ENCODE peak calls at places on chromosomes 4 and X, in five cellular contexts. One of them, this sample, is unnamed.

GRCh38 chrX:68462197-68462596 is 28.9 kb upstream of the OPHN1 start:
- DNase-seq in SK-N-SH: no peak
- DNase-seq in HepG2: no peak
- DNase-seq in GM12891: no peak
- DNase-seq in K562: no peak
- DNase-seq in this sample: no peak

GRCh38 chr4:88104902-88105610 is 53.4 kb downstream of the ABCG2 start:
- DNase-seq in SK-N-SH: peak
- DNase-seq in HepG2: no peak
- DNase-seq in K562: no peak
- DNase-seq in GM12891: no peak
- DNase-seq in this sample: no peak

GRCh38 chrX:150942958-150943594 is 40.1 kb upstream of the HMGB3 start:
- DNase-seq in HepG2: no peak
- DNase-seq in SK-N-SH: no peak
- DNase-seq in K562: peak
- DNase-seq in GM12891: no peak
- DNase-seq in this sample: no peak

GRCh38 chrX:123860983-123861382 is 1.1 kb downstream of the XIAP start:
- DNase-seq in GM12891: no peak
- DNase-seq in K562: no peak
- DNase-seq in SK-N-SH: no peak
- DNase-seq in HepG2: no peak
- DNase-seq in this sample: no peak

GRCh38 chr4:43835869-43836268 is 612.7 kb downstream of the KCTD8 start:
- DNase-seq in SK-N-SH: no peak
- DNase-seq in HepG2: no peak
- DNase-seq in K562: no peak
- DNase-seq in GM12891: no peak
- DNase-seq in this sample: no peak

GRCh38 chrX:34915463-34916225 is 27.0 kb upstream of the FAM47B start:
- DNase-seq in SK-N-SH: no peak
- DNase-seq in GM12891: no peak
- DNase-seq in K562: no peak
- DNase-seq in HepG2: no peak
- DNase-seq in this sample: no peak

GRCh38 chr4:17166954-17167353 is 268.5 kb upstream of the LDB2 start:
- DNase-seq in SK-N-SH: no peak
- DNase-seq in HepG2: no peak
- DNase-seq in K562: no peak
- DNase-seq in GM12891: no peak
- DNase-seq in this sample: no peak

GRCh38 chrX:14362731-14363130 is 166.6 kb upstream of the GLRA2 start:
- DNase-seq in K562: no peak
- DNase-seq in SK-N-SH: no peak
- DNase-seq in HepG2: no peak
- DNase-seq in GM12891: no peak
- DNase-seq in this sample: no peak

GRCh38 chr4:155208258-155209054 is at the start of gene NPY2R:
- DNase-seq in K562: no peak
- DNase-seq in SK-N-SH: peak
- DNase-seq in HepG2: no peak
- DNase-seq in GM12891: no peak
- DNase-seq in this sample: no peak

GRCh38 chr4:140661550-140661949 is 92.8 kb upstream of the UCP1 start:
- DNase-seq in SK-N-SH: no peak
- DNase-seq in GM12891: no peak
- DNase-seq in HepG2: peak
- DNase-seq in K562: no peak
- DNase-seq in this sample: no peak

GRCh38 chr4:99447079-99447478 is 11.9 kb upstream of the ADH7 start:
- DNase-seq in SK-N-SH: no peak
- DNase-seq in GM12891: no peak
- DNase-seq in HepG2: no peak
- DNase-seq in K562: peak
- DNase-seq in this sample: no peak

GRCh38 chrX:154358011-154358410 is 16.4 kb downstream of the FLNA start:
- DNase-seq in GM12891: no peak
- DNase-seq in SK-N-SH: no peak
- DNase-seq in HepG2: no peak
- DNase-seq in K562: no peak
- DNase-seq in this sample: no peak

GRCh38 chrX:53683556-53684414 is 2.7 kb downstream of the HUWE1 start:
- DNase-seq in SK-N-SH: peak
- DNase-seq in HepG2: peak
- DNase-seq in K562: peak
- DNase-seq in GM12891: peak
- DNase-seq in this sample: peak

GRCh38 chrX:76454456-76454927 is 27.0 kb downstream of the MAGEE1 start:
- DNase-seq in HepG2: peak
- DNase-seq in GM12891: no peak
- DNase-seq in K562: peak
- DNase-seq in SK-N-SH: peak
- DNase-seq in this sample: no peak

GRCh38 chr4:139311909-139312308 is 9.6 kb upstream of the NDUFC1 start:
- DNase-seq in GM12891: no peak
- DNase-seq in HepG2: no peak
- DNase-seq in SK-N-SH: no peak
- DNase-seq in K562: no peak
- DNase-seq in this sample: no peak

GRCh38 chr4:41257257-41257900 is 651 bp downstream of the UCHL1 start:
- DNase-seq in SK-N-SH: peak
- DNase-seq in K562: no peak
- DNase-seq in HepG2: no peak
- DNase-seq in GM12891: peak
- DNase-seq in this sample: peak

GRCh38 chr4:60209588-60209987 is 990.5 kb upstream of the ADGRL3 start:
- DNase-seq in GM12891: no peak
- DNase-seq in SK-N-SH: no peak
- DNase-seq in HepG2: peak
- DNase-seq in K562: no peak
- DNase-seq in this sample: no peak

GRCh38 chrX:148741441-148741840 is 241.0 kb downstream of the AFF2 start:
- DNase-seq in HepG2: no peak
- DNase-seq in K562: no peak
- DNase-seq in SK-N-SH: no peak
- DNase-seq in GM12891: no peak
- DNase-seq in this sample: no peak

GRCh38 chrX:40476958-40477357 is 103.8 kb upstream of the ATP6AP2 start:
- DNase-seq in K562: no peak
- DNase-seq in GM12891: no peak
- DNase-seq in SK-N-SH: no peak
- DNase-seq in HepG2: no peak
- DNase-seq in this sample: no peak

GRCh38 chr4:78020677-78021076 is 36.4 kb upstream of the FRAS1 start:
- DNase-seq in K562: no peak
- DNase-seq in HepG2: peak
- DNase-seq in SK-N-SH: no peak
- DNase-seq in GM12891: no peak
- DNase-seq in this sample: no peak

DNA sequence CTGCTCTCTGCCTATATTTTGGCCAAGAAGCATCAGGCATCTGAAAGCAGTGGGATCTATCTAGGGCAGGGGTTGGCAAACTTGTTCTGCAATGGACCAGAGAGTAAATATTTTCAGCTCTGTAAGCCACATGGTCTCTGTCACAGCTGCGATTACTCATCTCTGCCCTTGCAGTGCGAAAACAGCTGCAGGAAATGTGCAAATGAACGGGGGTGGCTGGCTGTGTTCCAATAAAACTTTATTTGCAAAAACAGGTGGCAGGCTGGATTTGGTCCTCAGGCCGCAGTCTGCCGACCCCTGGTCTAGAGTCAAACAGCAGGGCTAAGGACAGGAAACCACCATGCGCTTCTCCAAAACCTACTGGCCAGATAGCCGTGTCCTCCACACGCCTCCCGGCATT is 48.6 kb downstream of the ACOX3 start:
- DNase-seq in HepG2: no peak
- DNase-seq in GM12891: peak
- DNase-seq in K562: no peak
- DNase-seq in SK-N-SH: no peak
- DNase-seq in this sample: peak
- TF ChIP-seq POLR2AphosphoS5 in HepG2: no peak
- TF ChIP-seq POLR2AphosphoS5 in GM12891: peak
- TF ChIP-seq POLR2AphosphoS5 in K562: no peak
- TF ChIP-seq POLR2AphosphoS5 in SK-N-SH: no peak
- TF ChIP-seq POLR2AphosphoS5 in this sample: peak

GRCh38 chr4:110613710-110614109 is 9.2 kb downstream of the PITX2 start:
- DNase-seq in GM12891: no peak
- DNase-seq in K562: no peak
- DNase-seq in HepG2: no peak
- DNase-seq in SK-N-SH: no peak
- DNase-seq in this sample: no peak
- TF ChIP-seq TAF1 in GM12891: no peak
- TF ChIP-seq TAF1 in K562: no peak
- TF ChIP-seq TAF1 in HepG2: no peak
- TF ChIP-seq TAF1 in SK-N-SH: no peak
- TF ChIP-seq TAF1 in this sample: no peak

GRCh38 chr4:165842684-165843083 is 30.4 kb upstream of the TLL1 start:
- DNase-seq in GM12891: no peak
- DNase-seq in HepG2: no peak
- DNase-seq in SK-N-SH: no peak
- DNase-seq in K562: no peak
- DNase-seq in this sample: no peak
- TF ChIP-seq POLR2AphosphoS5 in GM12891: no peak
- TF ChIP-seq POLR2AphosphoS5 in HepG2: no peak
- TF ChIP-seq POLR2AphosphoS5 in SK-N-SH: no peak
- TF ChIP-seq POLR2AphosphoS5 in K562: no peak
- TF ChIP-seq POLR2AphosphoS5 in this sample: no peak

GRCh38 chr4:153747406-153747805 is 12.4 kb downstream of the RNF175 start:
- DNase-seq in SK-N-SH: no peak
- DNase-seq in GM12891: no peak
- DNase-seq in K562: no peak
- DNase-seq in HepG2: no peak
- DNase-seq in this sample: no peak

GRCh38 chr4:153748378-153748777 is 11.4 kb downstream of the RNF175 start:
- DNase-seq in SK-N-SH: peak
- DNase-seq in K562: no peak
- DNase-seq in GM12891: no peak
- DNase-seq in HepG2: no peak
- DNase-seq in this sample: no peak

GRCh38 chr4:153755186-153755585 is 4.6 kb downstream of the RNF175 start:
- DNase-seq in SK-N-SH: no peak
- DNase-seq in K562: no peak
- DNase-seq in GM12891: no peak
- DNase-seq in HepG2: no peak
- DNase-seq in this sample: no peak

GRCh38 chr4:153750197-153750817 is 9.5 kb downstream of the RNF175 start:
- DNase-seq in HepG2: peak
- DNase-seq in K562: peak
- DNase-seq in GM12891: peak
- DNase-seq in SK-N-SH: peak
- DNase-seq in this sample: no peak
- TF ChIP-seq TAF1 in HepG2: no peak
- TF ChIP-seq TAF1 in K562: no peak
- TF ChIP-seq TAF1 in GM12891: no peak
- TF ChIP-seq TAF1 in SK-N-SH: no peak
- TF ChIP-seq TAF1 in this sample: no peak

GRCh38 chr4:184358521-184359232 is 115.7 kb downstream of the IRF2 start:
- DNase-seq in GM12891: no peak
- DNase-seq in HepG2: no peak
- DNase-seq in K562: no peak
- DNase-seq in SK-N-SH: no peak
- DNase-seq in this sample: no peak
- TF ChIP-seq POLR2AphosphoS5 in GM12891: no peak
- TF ChIP-seq POLR2AphosphoS5 in HepG2: no peak
- TF ChIP-seq POLR2AphosphoS5 in K562: no peak
- TF ChIP-seq POLR2AphosphoS5 in SK-N-SH: no peak
- TF ChIP-seq POLR2AphosphoS5 in this sample: no peak

GRCh38 chr4:165813606-165814005 is 59.4 kb upstream of the TLL1 start:
- DNase-seq in HepG2: no peak
- DNase-seq in K562: no peak
- DNase-seq in GM12891: no peak
- DNase-seq in SK-N-SH: no peak
- DNase-seq in this sample: no peak
- TF ChIP-seq TAF1 in HepG2: no peak
- TF ChIP-seq TAF1 in K562: no peak
- TF ChIP-seq TAF1 in GM12891: no peak
- TF ChIP-seq TAF1 in SK-N-SH: no peak
- TF ChIP-seq TAF1 in this sample: no peak

GRCh38 chr4:38857354-38858096 is 908 bp upstream of the TLR6 start:
- DNase-seq in GM12891: no peak
- DNase-seq in K562: peak
- DNase-seq in HepG2: no peak
- DNase-seq in SK-N-SH: no peak
- DNase-seq in this sample: no peak
- TF ChIP-seq POLR2AphosphoS5 in GM12891: no peak
- TF ChIP-seq POLR2AphosphoS5 in K562: no peak
- TF ChIP-seq POLR2AphosphoS5 in HepG2: no peak
- TF ChIP-seq POLR2AphosphoS5 in SK-N-SH: peak
- TF ChIP-seq POLR2AphosphoS5 in this sample: no peak

GRCh38 chr4:5222047-5222446 is 170.8 kb downstream of the STK32B start:
- DNase-seq in SK-N-SH: no peak
- DNase-seq in HepG2: no peak
- DNase-seq in GM12891: no peak
- DNase-seq in K562: no peak
- DNase-seq in this sample: no peak
- TF ChIP-seq TAF1 in SK-N-SH: no peak
- TF ChIP-seq TAF1 in HepG2: no peak
- TF ChIP-seq TAF1 in GM12891: no peak
- TF ChIP-seq TAF1 in K562: no peak
- TF ChIP-seq TAF1 in this sample: no peak

GRCh38 chr4:159048166-159048886 is 54.6 kb upstream of the RAPGEF2 start:
- DNase-seq in HepG2: peak
- DNase-seq in SK-N-SH: peak
- DNase-seq in K562: peak
- DNase-seq in GM12891: no peak
- DNase-seq in this sample: no peak
- TF ChIP-seq POLR2AphosphoS5 in HepG2: no peak
- TF ChIP-seq POLR2AphosphoS5 in SK-N-SH: no peak
- TF ChIP-seq POLR2AphosphoS5 in K562: no peak
- TF ChIP-seq POLR2AphosphoS5 in GM12891: no peak
- TF ChIP-seq POLR2AphosphoS5 in this sample: no peak

This sample was measured in GM12892.